ENCODE peak calls at places on chromosome X, in five cellular contexts. O, H, B, U and Y are unnamed samples. For H3K4me1, the result is how much of the 10 kb centered on the place peaks cover.

GRCh38 chrX:39762266-39762841 is 335.4 kb downstream of the BCOR start:
- DNase-seq in B (no peak), H (no peak), O (no peak), U (peak), Y (no peak)

GRCh38 chrX:10932842-10933440 is 178.2 kb upstream of the HCCS start:
- DNase-seq in B (no peak), U (no peak), H (no peak), O (no peak), Y (no peak)

GRCh38 chrX:106437407-106437806 is 174.4 kb upstream of the RADX start:
- DNase-seq in H (no peak), B (no peak), O (no peak), U (no peak), Y (no peak)

GRCh38 chrX:71622347-71623104 is 4.2 kb upstream of the CXCR3 start:
- DNase-seq in H (peak), O (peak), U (peak), B (peak), Y (no peak)

GRCh38 chrX:48003367-48003757 is 427 bp downstream of the ZNF182 start:
- DNase-seq in B (no peak), H (no peak), U (no peak), O (no peak), Y (no peak)

GRCh38 chrX:10618911-10619310 is 1.5 kb downstream of the MID1 start:
- DNase-seq in U (no peak), B (no peak), O (no peak), H (no peak), Y (no peak)

GRCh38 chrX:40612511-40612910 is 10.7 kb upstream of the MPC1L start:
- DNase-seq in H (no peak), B (no peak), O (no peak), U (no peak), Y (no peak)

GRCh38 chrX:13013353-13014110 is 30.9 kb downstream of the FAM9C start:
- DNase-seq in O (no peak), U (peak), H (peak), B (no peak), Y (no peak)

GRCh38 chrX:118726887-118727685 is at the start of gene IL13RA1:
- DNase-seq in O (peak), H (peak), B (peak), U (peak), Y (peak)

GRCh38 chrX:47182106-47182700 is 11.4 kb upstream of the UBA1 start:
- DNase-seq in U (no peak), B (no peak), H (no peak), O (no peak), Y (no peak)

GRCh38 chrX:2498781-2499302 is 1.9 kb downstream of the DHRSX start:
- DNase-seq in H (no peak), U (peak), B (no peak), O (no peak), Y (no peak)

GRCh38 chrX:64977051-64977450 is 801 bp upstream of the ZC4H2 start:
- DNase-seq in U (no peak), H (no peak), B (no peak), O (no peak), Y (no peak)

GRCh38 chrX:13128104-13128503 is 83.7 kb upstream of the FAM9C start:
- DNase-seq in U (no peak), H (no peak), O (no peak), B (no peak), Y (no peak)

GRCh38 chrX:42714981-42715688 is 62.8 kb downstream of the PPP1R2C start:
- DNase-seq in H (peak), U (peak), B (peak), O (peak), Y (no peak)

GRCh38 chrX:41317487-41318208 is 16.3 kb upstream of the DDX3X start:
- DNase-seq in U (no peak), O (no peak), H (no peak), B (no peak), Y (no peak)

GRCh38 chrX:139864613-139865012 is 68.2 kb downstream of the ATP11C start:
- DNase-seq in H (no peak), U (no peak), B (no peak), O (no peak), Y (no peak)

GRCh38 chrX:1093112-1093511 is 119.3 kb downstream of the CRLF2 start:
- DNase-seq in B (no peak), H (no peak), U (no peak), O (no peak), Y (peak)

GRCh38 chrX:34655496-34656258 is 1.4 kb downstream of the TMEM47 start:
- DNase-seq in H (no peak), O (no peak), U (no peak), B (no peak), Y (no peak)

GRCh38 chrX:129982300-129983246 is at the start of gene BCORL1:
- DNase-seq in H (peak), U (peak), B (peak), O (peak), Y (peak)
- H3K4me3 ChIP-seq in H (peak), U (peak), B (no peak), O (no peak), Y (no peak)

GRCh38 chrX:112803060-112803459 is 37.6 kb downstream of the AMOT start:
- DNase-seq in B (no peak), O (no peak), U (no peak), H (no peak), Y (no peak)

GRCh38 chrX:112814496-112814895 is 26.1 kb downstream of the AMOT start:
- DNase-seq in O (no peak), U (no peak), H (no peak), B (no peak), Y (no peak)

GRCh38 chrX:112808007-112808406 is 32.6 kb downstream of the AMOT start:
- DNase-seq in O (no peak), H (no peak), B (no peak), U (no peak), Y (no peak)

GRCh38 chrX:112808651-112809050 is 32.0 kb downstream of the AMOT start:
- DNase-seq in H (no peak), O (no peak), U (no peak), B (no peak), Y (no peak)
- H3K4me1 ChIP-seq in H (under half), O (under half), U (under half), B (under half), Y (under half)

GRCh38 chrX:69133561-69134542 is 31.4 kb downstream of the PJA1 start:
- DNase-seq in B (no peak), O (no peak), H (no peak), U (peak), Y (no peak)
- TF ChIP-seq CTCF in B (peak), O (peak), H (no peak), U (peak), Y (peak)

GRCh38 chrX:123185714-123186113 is 1.6 kb downstream of the GRIA3 start:
- DNase-seq in O (no peak), B (no peak), H (no peak), U (no peak), Y (no peak)
- H3K4me3 ChIP-seq in O (no peak), B (peak), H (no peak), U (no peak), Y (no peak)

GRCh38 chrX:115560978-115561604 is at the start of gene PLS3:
- DNase-seq in B (peak), U (peak), O (peak), H (peak), Y (peak)
- H3K4me1 ChIP-seq in B (under half), U (under half), O (under half), H (under half), Y (under half)

DNA sequence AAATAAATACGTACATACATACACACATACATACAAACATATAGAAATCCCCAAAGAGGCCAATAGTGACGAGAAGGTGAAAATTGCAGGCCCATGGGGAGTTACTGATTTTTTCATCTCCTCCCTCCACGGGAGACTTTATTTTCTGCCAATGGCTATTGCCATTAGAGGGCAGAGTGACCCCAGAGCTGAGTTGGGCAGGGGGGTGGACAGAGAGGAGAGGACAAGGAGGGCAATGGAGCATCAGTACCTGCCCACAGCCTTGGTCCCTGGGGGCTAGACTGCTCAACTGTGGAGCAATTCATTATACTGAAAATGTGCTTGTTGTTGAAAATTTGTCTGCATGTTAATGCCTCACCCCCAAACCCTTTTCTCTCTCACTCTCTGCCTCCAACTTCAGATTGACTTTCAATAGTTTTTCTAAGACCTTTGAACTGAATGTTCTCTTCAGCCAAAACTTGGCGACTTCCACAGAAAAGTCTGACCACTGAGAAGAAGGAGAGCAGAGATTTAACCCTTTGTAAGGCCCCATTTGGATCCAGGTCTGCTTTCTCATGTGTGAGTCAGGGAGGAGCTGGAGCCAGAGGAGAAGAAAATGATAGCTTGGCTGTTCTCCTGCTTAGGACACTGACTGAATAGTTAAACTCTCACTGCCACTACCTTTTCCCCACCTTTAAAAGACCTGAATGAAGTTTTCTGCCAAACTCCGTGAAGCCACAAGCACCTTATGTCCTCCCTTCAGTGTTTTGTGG is 180.7 kb downstream of the AR start:
- DNase-seq in B (no peak), U (no peak), O (no peak), H (no peak), Y (no peak)
- TF ChIP-seq CTCF in B (peak), U (no peak), O (peak), H (no peak), Y (no peak)

GRCh38 chrX:150363561-150364346 is 637 bp downstream of the MAMLD1 start:
- DNase-seq in B (peak), O (peak), H (peak), U (peak), Y (no peak)

GRCh38 chrX:150362599-150363481 is at the start of gene MAMLD1:
- DNase-seq in B (peak), U (peak), O (peak), H (peak), Y (no peak)

GRCh38 chrX:150361777-150362351 is 1.3 kb upstream of the MAMLD1 start:
- DNase-seq in H (peak), U (peak), O (peak), B (peak), Y (no peak)

GRCh38 chrX:150360331-150360730 is 2.8 kb upstream of the MAMLD1 start:
- DNase-seq in B (no peak), U (no peak), H (no peak), O (no peak), Y (no peak)

GRCh38 chrX:150361070-150361776 is 1.9 kb upstream of the MAMLD1 start:
- DNase-seq in B (no peak), H (peak), O (peak), U (no peak), Y (no peak)
- H3K4me3 ChIP-seq in B (peak), H (no peak), O (peak), U (no peak), Y (peak)